ENCODE peak calls at places on chromosomes 4 and X, in eight cellular contexts. G is HepG2, I is transverse colon, F is body of pancreas, Q is heart left ventricle, L is ovary, N is K562, P is A549. Y is an unnamed sample.

GRCh38 chr4:52822583-52823477 is 39.3 kb upstream of the RASL11B start:
- DNase-seq in G (no peak), I (no peak), F (no peak), Q (no peak), L (no peak), N (no peak), P (no peak), Y (no peak)

GRCh38 chrX:20487227-20487626 is 220.5 kb upstream of the RPS6KA3 start:
- DNase-seq in G (no peak), I (no peak), F (no peak), Q (no peak), L (no peak), N (no peak), P (no peak), Y (no peak)

GRCh38 chrX:149858592-149858991 is 22.4 kb upstream of the MAGEA8 start:
- DNase-seq in G (no peak), I (no peak), F (no peak), Q (no peak), L (no peak), N (no peak), P (no peak), Y (no peak)

GRCh38 chrX:74800062-74800461 is 125.2 kb downstream of the NEXMIF start:
- DNase-seq in G (no peak), I (no peak), F (no peak), Q (no peak), L (no peak), N (no peak), P (no peak), Y (no peak)

GRCh38 chrX:110675866-110676265 is 119.8 kb downstream of the CHRDL1 start:
- DNase-seq in G (no peak), I (no peak), F (no peak), Q (no peak), L (no peak), N (no peak), P (no peak), Y (no peak)

GRCh38 chr4:88043001-88043400 is 35.6 kb downstream of the PKD2 start:
- DNase-seq in G (no peak), I (no peak), F (no peak), Q (no peak), L (no peak), N (no peak), P (no peak), Y (no peak)

GRCh38 chrX:110748256-110748811 is 47.3 kb downstream of the CHRDL1 start:
- DNase-seq in G (no peak), I (no peak), F (no peak), Q (no peak), L (no peak), N (no peak), P (no peak), Y (no peak)

GRCh38 chrX:97638621-97639020 is 754.9 kb downstream of the RPA4 start:
- DNase-seq in G (no peak), I (no peak), F (no peak), Q (no peak), L (no peak), N (no peak), P (no peak), Y (no peak)

GRCh38 chr4:72969957-72970356 is 99.6 kb downstream of the COX18 start:
- DNase-seq in G (no peak), I (no peak), F (no peak), Q (peak), L (peak), N (no peak), P (no peak), Y (no peak)

GRCh38 chr4:10715696-10716095 is 31.1 kb upstream of the CLNK start:
- DNase-seq in G (no peak), I (no peak), F (no peak), Q (no peak), L (no peak), N (no peak), P (no peak), Y (no peak)

GRCh38 chr4:42282081-42282901 is 115.0 kb upstream of the SHISA3 start:
- DNase-seq in G (peak), I (no peak), F (peak), Q (peak), L (peak), N (peak), P (peak), Y (no peak)

GRCh38 chr4:91243132-91243531 is 1060.6 kb upstream of the GRID2 start:
- DNase-seq in G (no peak), I (no peak), F (peak), Q (peak), L (no peak), N (no peak), P (peak), Y (no peak)

GRCh38 chr4:110596431-110596830 is 26.4 kb downstream of the PITX2 start:
- DNase-seq in G (no peak), I (no peak), F (no peak), Q (no peak), L (no peak), N (no peak), P (no peak), Y (no peak)

GRCh38 chrX:93673056-93673868 is at the start of gene NAP1L3:
- DNase-seq in G (peak), I (peak), F (peak), Q (peak), L (peak), N (no peak), P (peak), Y (peak)

GRCh38 chrX:133177202-133177601 is 41.0 kb downstream of the TFDP3 start:
- DNase-seq in G (no peak), I (no peak), F (no peak), Q (no peak), L (no peak), N (no peak), P (no peak), Y (no peak)
- H3K27ac ChIP-seq in G (no peak), I (no peak), F (no peak), Q (no peak), L (no peak), N (no peak), P (no peak), Y (no peak)

GRCh38 chr4:183631577-183632198 is 27.3 kb downstream of the RWDD4 start:
- DNase-seq in G (no peak), I (no peak), F (no peak), Q (no peak), L (peak), N (no peak), P (no peak), Y (peak)

GRCh38 chr4:183621875-183622274 is 37.1 kb downstream of the RWDD4 start:
- DNase-seq in G (no peak), I (no peak), F (no peak), Q (no peak), L (no peak), N (no peak), P (no peak), Y (no peak)

GRCh38 chr4:183624548-183624947 is 34.4 kb downstream of the RWDD4 start:
- DNase-seq in G (no peak), I (no peak), F (no peak), Q (no peak), L (no peak), N (no peak), P (no peak), Y (no peak)

GRCh38 chr4:183628189-183628588 is 30.8 kb downstream of the RWDD4 start:
- DNase-seq in G (no peak), I (no peak), F (no peak), Q (no peak), L (no peak), N (no peak), P (no peak), Y (no peak)

DNA sequence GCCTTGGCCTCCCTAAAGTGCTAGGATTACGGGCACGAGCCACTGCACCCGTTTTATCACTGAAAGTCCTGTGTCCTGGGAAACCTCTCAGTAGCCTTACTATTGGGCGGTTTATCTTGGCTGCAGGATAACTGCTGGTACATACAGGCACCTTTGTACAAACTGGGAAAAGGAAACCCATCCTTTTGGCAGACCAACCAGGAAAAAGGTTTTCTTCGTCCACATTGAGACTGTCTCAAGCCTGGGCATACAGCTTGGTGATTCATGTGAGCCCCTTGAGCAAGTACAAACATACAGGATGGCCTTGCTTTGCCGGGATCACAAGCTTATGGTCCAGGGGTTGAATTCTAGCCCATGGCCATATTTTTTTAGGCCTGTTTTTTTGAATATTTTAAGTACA is 32.8 kb downstream of the RWDD4 start:
- DNase-seq in G (no peak), I (no peak), F (no peak), Q (no peak), L (no peak), N (no peak), P (no peak), Y (no peak)
- TF ChIP-seq CTCF in G (no peak), I (no peak), F (no peak), Q (no peak), L (no peak), N (no peak), P (no peak), Y (no peak)

GRCh38 chrX:130165703-130166502 is at the start of gene AIFM1:
- DNase-seq in G (peak), I (peak), F (peak), Q (peak), L (peak), N (peak), P (peak), Y (peak)
- TF ChIP-seq POLR2A in G (peak), I (peak), F (peak), Q (no peak), L (peak), N (peak), P (peak), Y (peak)

GRCh38 chr4:15232725-15233597 is 194.9 kb upstream of the C1QTNF7 start:
- DNase-seq in G (peak), I (no peak), F (no peak), Q (no peak), L (peak), N (no peak), P (no peak), Y (no peak)

GRCh38 chr4:15233626-15234025 is 194.2 kb upstream of the C1QTNF7 start:
- DNase-seq in G (no peak), I (no peak), F (no peak), Q (no peak), L (no peak), N (no peak), P (no peak), Y (no peak)

GRCh38 chr4:15231265-15232091 is 196.4 kb upstream of the C1QTNF7 start:
- DNase-seq in G (peak), I (peak), F (peak), Q (peak), L (peak), N (peak), P (peak), Y (peak)

GRCh38 chr4:15234585-15235126 is 193.2 kb upstream of the C1QTNF7 start:
- DNase-seq in G (no peak), I (no peak), F (no peak), Q (no peak), L (no peak), N (no peak), P (no peak), Y (no peak)

GRCh38 chr4:15234101-15234500 is 193.7 kb upstream of the C1QTNF7 start:
- DNase-seq in G (no peak), I (no peak), F (no peak), Q (no peak), L (no peak), N (no peak), P (no peak), Y (no peak)
- H3K27ac ChIP-seq in G (no peak), I (no peak), F (no peak), Q (peak), L (no peak), N (no peak), P (no peak), Y (no peak)

Y was measured in right lobe of liver.